ENCODE peak calls at places on chromosomes 6 and 20, in five cellular contexts. F is H54; I is CD8-positive, alpha-beta T cell; G is CD8-positive, alpha-beta memory T cell; N is A549. P is an unnamed sample.

GRCh38 chr6:27502508-27503435 is 29.9 kb upstream of the ZNF184 start:
- DNase-seq in G (peak), N (peak), I (peak), F (no peak), P (peak)

GRCh38 chr6:14542670-14543366 is 425.2 kb downstream of the CD83 start:
- DNase-seq in F (peak), I (peak), N (no peak), G (no peak), P (no peak)

GRCh38 chr6:43257746-43258145 is 14.5 kb downstream of the TTBK1 start:
- DNase-seq in F (no peak), N (no peak), I (no peak), G (no peak), P (no peak)

GRCh38 chr20:43988867-43989266 is 74.2 kb downstream of the TOX2 start:
- DNase-seq in I (no peak), F (no peak), G (no peak), N (no peak), P (no peak)

GRCh38 chr6:122790740-122791679 is 2.0 kb downstream of the SMPDL3A start:
- DNase-seq in G (no peak), N (no peak), F (no peak), I (no peak), P (peak)

GRCh38 chr6:109894181-109894580 is 83.9 kb upstream of the GPR6 start:
- DNase-seq in F (no peak), G (no peak), I (no peak), N (no peak), P (no peak)

GRCh38 chr6:127924440-127924839 is 23.6 kb upstream of the THEMIS start:
- DNase-seq in F (no peak), N (no peak), G (no peak), I (no peak), P (no peak)

GRCh38 chr6:66189915-66190314 is 482.9 kb upstream of the EYS start:
- DNase-seq in G (no peak), F (no peak), I (no peak), N (no peak), P (no peak)

GRCh38 chr6:1591926-1592325 is 17.8 kb upstream of the FOXC1 start:
- DNase-seq in I (no peak), G (no peak), F (no peak), N (no peak), P (no peak)